ENCODE peak calls at places on chromosomes 6 and 20, in nine cellular contexts. A, D, U, Q, L, G, I, J and T are unnamed samples.

GRCh38 chr6:169807699-169808607 is 56.5 kb downstream of the ERMARD start:
- DNase-seq in I (no peak), D (no peak), Q (no peak), J (no peak), A (no peak), L (no peak), U (no peak), G (no peak), T (no peak)

GRCh38 chr20:13009682-13010406 is 1.1 kb downstream of the SPTLC3 start:
- DNase-seq in D (peak; percentile 81), Q (peak; percentile 23), I (no peak), J (no peak), U (peak; percentile 30), A (peak; percentile 76), G (no peak), L (peak; percentile 86), T (peak; percentile 4)

GRCh38 chr6:15504040-15504491 is 158.8 kb downstream of the DTNBP1 start:
- DNase-seq in Q (peak; percentile 52), D (no peak), A (no peak), U (peak; percentile 16), I (no peak), G (peak; percentile 87), L (no peak), J (peak; percentile 6), T (peak; percentile 57)

GRCh38 chr6:45637056-45637455 is 259.3 kb upstream of the SUPT3H start:
- DNase-seq in A (no peak), I (no peak), J (no peak), U (no peak), Q (no peak), G (no peak), D (no peak), L (no peak), T (no peak)

GRCh38 chr6:169420912-169421543 is 167.4 kb upstream of the THBS2 start:
- DNase-seq in D (peak; percentile 32), L (no peak), J (no peak), Q (no peak), A (no peak), I (no peak), U (peak; percentile 50), G (no peak), T (no peak)

GRCh38 chr20:62595491-62595890 is 46.8 kb upstream of the SLCO4A1 start:
- DNase-seq in D (no peak), Q (peak; percentile 53), I (no peak), G (peak; percentile 67), L (peak; percentile 70), U (peak; percentile 61), A (no peak), J (no peak), T (no peak)

GRCh38 chr6:56741472-56741871 is 98.8 kb upstream of the DST start:
- DNase-seq in G (no peak), U (no peak), Q (no peak), D (no peak), I (no peak), A (no peak), J (no peak), L (no peak), T (no peak)

GRCh38 chr6:170461556-170462365 is 91.3 kb downstream of the PSMB1 start:
- DNase-seq in Q (no peak), D (no peak), J (no peak), U (no peak), A (no peak), L (no peak), I (no peak), G (no peak), T (no peak)

GRCh38 chr6:71524201-71524600 is 235.6 kb downstream of the OGFRL1 start:
- DNase-seq in I (no peak), L (no peak), U (no peak), D (no peak), J (no peak), A (no peak), G (no peak), Q (no peak), T (no peak)

GRCh38 chr6:96923871-96924493 is 546 bp upstream of the KLHL32 start:
- DNase-seq in A (no peak), J (no peak), G (no peak), Q (no peak), U (no peak), D (no peak), I (peak; percentile 29), L (no peak), T (peak; percentile 57)

GRCh38 chr6:150038202-150038830 is 13.0 kb upstream of the RAET1L start:
- DNase-seq in A (no peak), U (no peak), G (no peak), D (no peak), I (no peak), L (no peak), Q (no peak), J (no peak), T (no peak)

GRCh38 chr20:62466071-62466760 is 9.6 kb downstream of the GATA5 start:
- DNase-seq in J (no peak), L (no peak), G (no peak), U (no peak), A (no peak), D (no peak), Q (no peak), I (no peak), T (no peak)

GRCh38 chr6:18243302-18243893 is 20.9 kb downstream of the DEK start:
- DNase-seq in U (no peak), D (no peak), A (no peak), I (no peak), Q (no peak), L (no peak), G (no peak), J (no peak), T (no peak)

GRCh38 chr6:24991748-24992467 is 56.1 kb upstream of the RIPOR2 start:
- DNase-seq in A (no peak), I (peak; percentile 47), L (peak; percentile 72), U (peak; percentile 50), Q (no peak), G (no peak), J (peak; percentile 75), D (peak; percentile 92), T (peak; percentile 34)

GRCh38 chr6:34305982-34306702 is 57.3 kb upstream of the SMIM29 start:
- DNase-seq in L (no peak), G (no peak), Q (no peak), I (no peak), A (no peak), D (no peak), U (no peak), J (no peak), T (peak; percentile 88)

GRCh38 chr6:150417899-150418824 is 49.4 kb downstream of the IYD start:
- DNase-seq in G (no peak), I (no peak), L (peak; percentile 86), D (peak; percentile 92), U (peak; percentile 27), A (peak; percentile 73), J (no peak), Q (no peak), T (peak; percentile 72)

GRCh38 chr20:60101894-60102281 is 143.7 kb downstream of the CDH26 start:
- DNase-seq in L (no peak), D (no peak), G (no peak), J (no peak), A (no peak), Q (no peak), U (no peak), I (no peak), T (no peak)

GRCh38 chr6:4350571-4351505 is 215.5 kb upstream of the ECI2 start:
- DNase-seq in J (no peak), U (no peak), L (no peak), G (no peak), A (no peak), D (no peak), Q (no peak), I (no peak), T (no peak)